ENCODE peak calls at places on chromosomes 16 and 17, in ten cellular contexts. O, N, V, K, Y, W, J, R, C and F are unnamed samples.
A peak's percentile ranks its signal among the peaks of the same experiment; 100 is the strongest.

GRCh38 chr17:46756061-46756735 is 62.3 kb downstream of the WNT3 start:
- DNase-seq in O (no peak), N (no peak), V (no peak), K (no peak), Y (no peak), W (no peak), J (no peak), R (no peak), C (no peak), F (no peak)

GRCh38 chr17:81022371-81022729 is 12.6 kb upstream of the BAIAP2 start:
- DNase-seq in O (no peak), N (peak; percentile 51), V (no peak), K (no peak), Y (no peak), W (no peak), J (peak; percentile 5), R (no peak), C (no peak), F (no peak)

GRCh38 chr16:58366247-58367031 is 25.8 kb upstream of the GINS3 start:
- DNase-seq in O (no peak), N (no peak), V (no peak), K (no peak), Y (no peak), W (no peak), J (no peak), R (no peak), C (peak; percentile 63), F (no peak)

GRCh38 chr16:3161235-3162018 is 26.6 kb upstream of the OR1F1 start:
- DNase-seq in O (no peak), N (no peak), V (no peak), K (no peak), Y (no peak), W (no peak), J (no peak), R (no peak), C (no peak), F (no peak)

GRCh38 chr17:50618300-50618699 is 16.4 kb upstream of the ABCC3 start:
- DNase-seq in O (no peak), N (no peak), V (no peak), K (no peak), Y (no peak), W (no peak), J (no peak), R (no peak), C (no peak), F (no peak)

GRCh38 chr16:83781-84615 is 6.0 kb downstream of the MPG start:
- DNase-seq in O (no peak), N (no peak), V (no peak), K (no peak), Y (no peak), W (no peak), J (no peak), R (no peak), C (no peak), F (no peak)

GRCh38 chr17:58335779-58336455 is 7.3 kb upstream of the TSPOAP1 start:
- DNase-seq in O (peak; percentile 50), N (peak; percentile 90), V (no peak), K (no peak), Y (peak; percentile 81), W (no peak), J (no peak), R (no peak), C (no peak), F (no peak)

GRCh38 chr16:15035163-15035729 is 20.6 kb downstream of the NTAN1 start:
- DNase-seq in O (no peak), N (no peak), V (no peak), K (no peak), Y (no peak), W (no peak), J (no peak), R (no peak), C (no peak), F (no peak)

GRCh38 chr17:62927083-62927482 is 39.0 kb upstream of the TANC2 start:
- DNase-seq in O (no peak), N (no peak), V (no peak), K (no peak), Y (no peak), W (no peak), J (no peak), R (no peak), C (no peak), F (no peak)

GRCh38 chr16:11681977-11682654 is 13.9 kb downstream of the SNN start:
- DNase-seq in O (peak; percentile 74), N (peak; percentile 89), V (no peak), K (no peak), Y (no peak), W (no peak), J (peak; percentile 60), R (no peak), C (no peak), F (peak; percentile 88)

GRCh38 chr17:19718613-19719364 is 2.4 kb upstream of the SLC47A2 start:
- DNase-seq in O (peak; percentile 51), N (peak; percentile 76), V (no peak), K (no peak), Y (no peak), W (no peak), J (no peak), R (no peak), C (peak; percentile 44), F (no peak)
- H3K27ac ChIP-seq in O (peak overlapping the region; percentile 85), N (no peak overlapping the region), V (no peak overlapping the region), K (no peak overlapping the region), Y (no peak overlapping the region), W (no peak overlapping the region), J (no peak overlapping the region), R (no peak overlapping the region), C (peak overlapping the region; percentile 55), F (no peak overlapping the region)

DNA sequence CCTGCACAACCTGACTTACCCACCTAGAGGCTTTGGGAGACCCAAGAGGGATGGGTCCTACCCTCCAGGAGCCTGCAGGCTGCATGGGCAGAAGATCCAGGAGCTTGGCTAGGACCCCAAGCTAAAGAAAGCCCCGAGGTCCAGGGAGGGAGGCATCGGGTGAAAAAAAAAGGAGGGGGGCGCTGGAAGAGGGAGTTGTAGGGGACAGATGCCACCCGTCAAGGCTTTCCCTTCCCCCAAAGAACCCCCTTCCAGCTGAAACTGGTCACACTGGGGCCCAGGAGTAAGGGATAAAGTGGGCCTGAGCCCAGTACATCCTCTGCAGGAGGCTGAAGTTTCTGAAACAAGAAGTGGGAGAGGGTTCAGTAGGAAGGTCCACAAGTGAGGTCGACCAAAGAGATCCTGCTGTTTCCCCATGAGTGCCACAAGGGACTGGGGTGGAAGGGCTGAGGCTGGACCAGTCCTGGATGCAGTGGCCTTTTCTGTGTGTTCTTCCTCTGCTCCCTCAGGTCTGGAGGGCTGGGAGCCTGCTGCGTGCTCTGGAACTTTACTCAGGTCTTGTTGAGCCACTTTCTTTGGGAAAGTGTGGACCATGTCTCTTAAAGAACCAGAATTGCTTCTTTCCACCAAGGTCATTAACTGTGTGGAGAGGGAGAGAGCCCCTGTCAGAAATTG is 14.2 kb upstream of the CBFB start:
- DNase-seq in O (peak; percentile 39), N (no peak), V (no peak), K (no peak), Y (no peak), W (no peak), J (no peak), R (no peak), C (no peak), F (no peak)
- H3K4me3 ChIP-seq in O (no peak overlapping the region), N (peak overlapping the region; percentile 66), V (peak overlapping the region; percentile 52), K (no peak overlapping the region), Y (peak overlapping the region; percentile 53), W (peak overlapping the region; percentile 87), J (peak overlapping the region; percentile 74), R (no peak overlapping the region), C (no peak overlapping the region), F (peak overlapping the region; percentile 55)

GRCh38 chr17:78332991-78333390 is 26.9 kb downstream of the SOCS3 start:
- DNase-seq in O (no peak), N (no peak), V (no peak), K (no peak), Y (no peak), W (no peak), J (no peak), R (no peak), C (no peak), F (no peak)

GRCh38 chr17:78332530-78332929 is 27.3 kb downstream of the SOCS3 start:
- DNase-seq in O (no peak), N (no peak), V (no peak), K (no peak), Y (no peak), W (no peak), J (no peak), R (no peak), C (no peak), F (no peak)

GRCh38 chr17:78327880-78328279 is 32.0 kb downstream of the SOCS3 start:
- DNase-seq in O (no peak), N (no peak), V (no peak), K (no peak), Y (no peak), W (no peak), J (no peak), R (no peak), C (no peak), F (no peak)

GRCh38 chr17:78330570-78331224 is 29.2 kb downstream of the SOCS3 start:
- DNase-seq in O (no peak), N (no peak), V (no peak), K (no peak), Y (no peak), W (no peak), J (peak; percentile 54), R (no peak), C (no peak), F (peak; percentile 85)

DNA sequence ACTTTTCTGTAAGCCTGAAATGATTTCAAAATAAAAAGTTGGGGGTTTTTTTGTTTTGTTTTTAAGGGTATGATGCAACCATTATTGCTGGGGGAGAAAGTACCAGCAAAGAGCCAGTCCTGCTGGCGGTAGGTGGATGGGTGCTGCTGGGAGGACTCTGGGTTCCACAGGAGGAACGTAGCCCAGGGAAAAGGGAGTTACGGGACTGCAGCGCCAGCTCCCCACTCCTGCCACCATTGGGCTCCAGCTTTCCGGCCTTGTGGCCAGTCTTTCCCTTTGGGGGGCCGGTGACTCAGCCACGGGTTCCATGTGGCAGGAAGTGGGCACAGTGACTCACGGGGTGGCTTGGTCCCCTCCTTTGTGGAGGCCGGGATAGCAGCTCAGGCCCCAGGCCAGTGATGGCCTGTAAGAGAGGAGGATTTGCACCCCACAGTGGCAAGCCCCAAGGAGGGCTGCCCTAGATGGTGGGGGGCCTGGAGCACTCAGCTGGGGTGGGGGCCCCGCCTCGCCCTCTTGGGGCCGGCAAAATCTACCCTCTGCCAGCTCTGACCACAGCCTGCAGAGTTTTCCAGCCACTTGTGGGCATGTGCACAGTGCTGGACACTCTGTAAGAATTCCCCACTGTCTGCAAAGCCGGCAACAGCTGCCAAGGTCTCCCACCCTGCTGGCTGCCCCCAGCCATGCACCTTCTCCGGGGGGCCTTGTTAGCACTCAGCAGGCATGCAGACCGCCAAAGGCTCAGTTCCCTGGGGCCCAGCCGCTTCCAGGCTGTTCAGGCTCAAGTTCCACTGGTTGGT is 30.4 kb downstream of the SOCS3 start:
- DNase-seq in O (no peak), N (no peak), V (no peak), K (no peak), Y (no peak), W (no peak), J (no peak), R (no peak), C (no peak), F (no peak)
- H3K27ac ChIP-seq in O (no peak overlapping the region), N (no peak overlapping the region), V (no peak overlapping the region), K (no peak overlapping the region), Y (no peak overlapping the region), W (no peak overlapping the region), J (no peak overlapping the region), R (no peak overlapping the region), C (no peak overlapping the region), F (peak overlapping the region; percentile 70)

DNA sequence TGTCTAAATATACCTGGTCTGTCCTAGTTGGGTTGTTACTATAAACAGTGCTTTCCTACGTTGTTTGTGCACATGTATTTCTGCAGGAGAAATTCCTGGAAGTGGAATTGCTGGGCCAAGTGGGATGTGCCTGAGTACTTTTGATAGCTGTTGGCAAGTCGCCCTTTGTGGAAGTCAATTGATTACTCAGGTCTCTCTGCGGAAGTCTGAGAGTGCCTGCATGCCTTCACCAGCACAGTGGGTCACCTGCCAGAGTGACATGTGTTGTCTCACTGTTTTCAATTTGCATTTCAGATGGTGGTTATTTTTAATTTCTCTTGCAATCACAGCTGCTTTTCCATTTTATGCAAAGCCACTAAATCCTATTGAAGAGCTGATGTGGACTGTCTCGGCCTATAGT is 2.3 kb upstream of the MVD start:
- DNase-seq in O (no peak), N (peak; percentile 67), V (peak; percentile 66), K (no peak), Y (no peak), W (no peak), J (no peak), R (no peak), C (no peak), F (no peak)
- H3K4me3 ChIP-seq in O (no peak overlapping the region), N (peak overlapping the region; percentile 5), V (no peak overlapping the region), K (no peak overlapping the region), Y (no peak overlapping the region), W (no peak overlapping the region), J (no peak overlapping the region), R (no peak overlapping the region), C (no peak overlapping the region), F (no peak overlapping the region)